ENCODE peak calls at places on chromosome 11, in seven cellular contexts. Y is brain microvascular endothelial cell; P is RPMI7951; S is activated CD8-positive, alpha-beta memory T cell treated with anti-CD3 and anti-CD28 coated beads for 48 hours; I is HTR-8/SVneo; O is SK-N-SH; H is NCI-H1092. Q is an unnamed sample.

GRCh38 chr11:67119577-67120391 is 721 bp downstream of the KDM2A start:
- DNase-seq in Y (no peak), P (peak), S (no peak), I (no peak), O (peak), H (no peak), Q (no peak)

GRCh38 chr11:17651061-17651460 is 68.3 kb upstream of the MYOD1 start:
- DNase-seq in Y (no peak), P (no peak), S (no peak), I (no peak), O (no peak), H (no peak), Q (no peak)

GRCh38 chr11:35747638-35748037 is 85.1 kb downstream of the TRIM44 start:
- DNase-seq in Y (no peak), P (no peak), S (no peak), I (no peak), O (no peak), H (peak), Q (no peak)

GRCh38 chr11:75793966-75794365 is 21.0 kb upstream of the UVRAG start:
- DNase-seq in Y (no peak), P (no peak), S (no peak), I (no peak), O (no peak), H (peak), Q (no peak)

GRCh38 chr11:128585498-128586238 is 1.7 kb downstream of the ETS1 start:
- DNase-seq in Y (no peak), P (no peak), S (no peak), I (no peak), O (no peak), H (no peak), Q (no peak)

GRCh38 chr11:34632105-34632780 is 11.3 kb downstream of the EHF start:
- DNase-seq in Y (no peak), P (no peak), S (no peak), I (no peak), O (no peak), H (peak), Q (no peak)

GRCh38 chr11:70912226-70912840 is 340.0 kb downstream of the SHANK2 start:
- DNase-seq in Y (no peak), P (no peak), S (no peak), I (no peak), O (no peak), H (no peak), Q (no peak)

GRCh38 chr11:46529928-46530574 is 63.8 kb downstream of the AMBRA1 start:
- DNase-seq in Y (no peak), P (no peak), S (no peak), I (no peak), O (no peak), H (no peak), Q (no peak)

Q was measured in amniotic stem cell.